ENCODE peak calls at places on chromosomes 6 and 20, in eight cellular contexts. L, U, Y, E, B, X, T and Q are unnamed samples.

GRCh38 chr6:136137008-136137689 is 113.0 kb downstream of the MTFR2 start:
- DNase-seq in T (no peak), X (no peak), E (no peak), Y (no peak), L (no peak), U (no peak), B (peak), Q (peak)

GRCh38 chr20:46872315-46873211 is 22.1 kb upstream of the EYA2 start:
- DNase-seq in B (no peak), X (peak), E (no peak), T (no peak), U (no peak), L (no peak), Y (peak), Q (no peak)

GRCh38 chr6:143784316-143784715 is 58.8 kb upstream of the LTV1 start:
- DNase-seq in U (no peak), Y (no peak), L (no peak), B (no peak), T (no peak), X (no peak), E (no peak), Q (no peak)

GRCh38 chr6:63509652-63510352 is 62.5 kb upstream of the LOC128125822 start:
- DNase-seq in E (peak), L (no peak), U (peak), B (no peak), X (no peak), T (peak), Y (no peak), Q (peak)

GRCh38 chr6:116580198-116580597 is 8.9 kb downstream of the RWDD1 start:
- DNase-seq in U (no peak), Y (no peak), X (no peak), L (no peak), B (no peak), E (no peak), T (no peak), Q (no peak)

GRCh38 chr6:52065621-52066020 is 21.8 kb downstream of the PKHD1 start:
- DNase-seq in U (no peak), X (no peak), L (no peak), B (peak), E (no peak), T (no peak), Y (no peak), Q (peak)

GRCh38 chr6:2940010-2940850 is 31.1 kb downstream of the SERPINB6 start:
- DNase-seq in U (no peak), E (no peak), L (no peak), T (peak), B (no peak), Y (no peak), X (no peak), Q (no peak)

GRCh38 chr6:158780963-158781691 is 38.0 kb downstream of the EZR start:
- DNase-seq in U (no peak), L (no peak), X (no peak), Y (no peak), B (peak), T (peak), E (peak), Q (peak)

GRCh38 chr20:45470262-45470931 is 844 bp downstream of the WFDC2 start:
- DNase-seq in U (peak), L (peak), X (peak), E (peak), B (no peak), T (peak), Y (peak), Q (no peak)

GRCh38 chr6:56450882-56451739 is 191.6 kb downstream of the DST start:
- DNase-seq in U (peak), X (no peak), T (no peak), B (no peak), L (no peak), Y (peak), E (no peak), Q (no peak)

GRCh38 chr20:4592316-4593148 is 129.2 kb upstream of the PRND start:
- DNase-seq in U (peak), X (peak), L (peak), T (peak), E (peak), Y (peak), B (peak), Q (peak)

GRCh38 chr6:158557927-158558326 is 2.0 kb upstream of the TMEM181 start:
- DNase-seq in E (no peak), L (no peak), X (no peak), U (no peak), B (no peak), Y (no peak), T (no peak), Q (no peak)

GRCh38 chr20:62331347-62331746 is 28.6 kb downstream of the ADRM1 start:
- DNase-seq in T (no peak), E (peak), B (no peak), Y (no peak), U (peak), X (no peak), L (no peak), Q (no peak)

GRCh38 chr20:40980106-40980827 is 48.4 kb upstream of the TOP1 start:
- DNase-seq in L (no peak), T (no peak), E (no peak), X (no peak), Y (peak), U (no peak), B (no peak), Q (no peak)

GRCh38 chr6:142907544-142907943 is 37.4 kb downstream of the HIVEP2 start:
- DNase-seq in E (no peak), U (no peak), L (no peak), X (peak), Y (no peak), T (no peak), B (no peak), Q (no peak)

GRCh38 chr6:69584913-69585729 is 211.7 kb downstream of the LMBRD1 start:
- DNase-seq in X (peak), B (no peak), L (no peak), E (no peak), U (no peak), T (no peak), Y (peak), Q (no peak)

GRCh38 chr6:33746036-33746600 is 587 bp downstream of the IP6K3 start:
- DNase-seq in U (peak), E (peak), Y (peak), L (no peak), B (no peak), T (no peak), X (peak), Q (peak)

GRCh38 chr6:106918128-106918527 is 56.4 kb downstream of the CD24 start:
- DNase-seq in U (no peak), X (no peak), L (no peak), T (no peak), E (no peak), B (no peak), Y (no peak), Q (no peak)

GRCh38 chr20:31711416-31712111 is 11.1 kb downstream of the BCL2L1 start:
- DNase-seq in T (no peak), L (no peak), X (no peak), E (no peak), Y (no peak), B (peak), U (no peak), Q (no peak)

GRCh38 chr6:235763-236360 is 56.4 kb upstream of the DUSP22 start:
- DNase-seq in U (no peak), T (no peak), B (no peak), X (peak), Y (peak), E (no peak), L (no peak), Q (peak)

GRCh38 chr20:1943267-1944002 is 48.2 kb downstream of the SIRPA start:
- DNase-seq in Y (peak), E (no peak), X (no peak), B (peak), U (no peak), L (no peak), T (peak), Q (peak)

GRCh38 chr6:19319005-19319404 is 518.2 kb upstream of the ID4 start:
- DNase-seq in X (no peak), T (no peak), Y (no peak), B (no peak), E (no peak), U (no peak), L (no peak), Q (no peak)

GRCh38 chr6:26157150-26157837 is 70.1 kb downstream of the HFE start:
- DNase-seq in X (peak), B (no peak), U (peak), T (peak), E (peak), Y (peak), L (peak), Q (no peak)

GRCh38 chr6:142698751-142699150 is 246.2 kb downstream of the HIVEP2 start:
- DNase-seq in L (no peak), T (no peak), X (peak), B (peak), E (no peak), U (no peak), Y (peak), Q (no peak)

GRCh38 chr6:50586074-50586473 is 127.3 kb upstream of the TFAP2D start:
- DNase-seq in Y (no peak), B (no peak), X (peak), T (no peak), L (peak), U (no peak), E (peak), Q (no peak)

GRCh38 chr20:45088247-45088646 is 12.7 kb downstream of the KCNS1 start:
- DNase-seq in U (no peak), X (peak), B (peak), E (no peak), L (no peak), Y (peak), T (no peak), Q (peak)

GRCh38 chr6:49462071-49462470 is 982 bp downstream of the MMUT start:
- DNase-seq in E (no peak), T (no peak), X (no peak), B (peak), Y (peak), U (no peak), L (no peak), Q (peak)

GRCh38 chr6:42106663-42107023 is 35.8 kb downstream of the C6orf132 start:
- DNase-seq in X (no peak), U (no peak), L (no peak), Y (no peak), B (no peak), E (no peak), T (no peak), Q (no peak)

GRCh38 chr20:54144847-54145246 is 28.9 kb downstream of the CYP24A1 start:
- DNase-seq in L (no peak), B (no peak), X (no peak), Y (no peak), T (no peak), U (no peak), E (no peak), Q (no peak)

GRCh38 chr6:24524801-24525200 is 30.0 kb downstream of the ALDH5A1 start:
- DNase-seq in U (no peak), B (peak), E (no peak), X (peak), Y (peak), L (peak), T (no peak), Q (peak)

GRCh38 chr6:80531676-80532619 is 425.5 kb downstream of the BCKDHB start:
- DNase-seq in E (no peak), U (no peak), T (no peak), B (no peak), X (no peak), Y (peak), L (no peak), Q (no peak)

GRCh38 chr6:13517116-13517515 is 29.7 kb upstream of the GFOD1 start:
- DNase-seq in X (no peak), E (no peak), B (peak), U (no peak), Y (no peak), T (no peak), L (no peak), Q (peak)

GRCh38 chr6:16058188-16058780 is 70.6 kb upstream of the MYLIP start:
- DNase-seq in T (no peak), U (no peak), Y (no peak), B (no peak), X (no peak), E (no peak), L (no peak), Q (no peak)

GRCh38 chr20:2463616-2464365 is 6.8 kb downstream of the SNRPB start:
- DNase-seq in B (no peak), U (no peak), T (no peak), L (no peak), E (no peak), X (no peak), Y (no peak), Q (no peak)

GRCh38 chr6:26595669-26596269 is 984 bp upstream of the ABT1 start:
- DNase-seq in Y (peak), T (peak), E (peak), X (peak), U (peak), B (peak), L (peak), Q (peak)

GRCh38 chr6:3822747-3823445 is 26.3 kb upstream of the FAM50B start:
- DNase-seq in B (peak), T (no peak), U (no peak), E (no peak), L (no peak), Y (peak), X (no peak), Q (peak)

GRCh38 chr6:30234361-30234760 is 21.2 kb upstream of the TRIM26 start:
- DNase-seq in T (no peak), B (no peak), Y (peak), U (no peak), E (no peak), X (no peak), L (no peak), Q (no peak)

GRCh38 chr6:30238178-30238795 is 25.1 kb upstream of the TRIM26 start:
- DNase-seq in X (peak), U (no peak), E (no peak), Y (peak), B (peak), T (peak), L (peak), Q (no peak)
- TF ChIP-seq CTCF in X (peak), U (no peak), E (no peak), Y (peak), B (peak), T (no peak), L (no peak), Q (no peak)

GRCh38 chr6:28212510-28213212 is 12.4 kb upstream of the ZSCAN9 start:
- DNase-seq in E (no peak), Y (peak), X (peak), U (no peak), T (peak), L (peak), B (peak), Q (peak)
- TF ChIP-seq CTCF in E (no peak), Y (no peak), X (peak), U (no peak), T (no peak), L (no peak), B (peak), Q (peak)

DNA sequence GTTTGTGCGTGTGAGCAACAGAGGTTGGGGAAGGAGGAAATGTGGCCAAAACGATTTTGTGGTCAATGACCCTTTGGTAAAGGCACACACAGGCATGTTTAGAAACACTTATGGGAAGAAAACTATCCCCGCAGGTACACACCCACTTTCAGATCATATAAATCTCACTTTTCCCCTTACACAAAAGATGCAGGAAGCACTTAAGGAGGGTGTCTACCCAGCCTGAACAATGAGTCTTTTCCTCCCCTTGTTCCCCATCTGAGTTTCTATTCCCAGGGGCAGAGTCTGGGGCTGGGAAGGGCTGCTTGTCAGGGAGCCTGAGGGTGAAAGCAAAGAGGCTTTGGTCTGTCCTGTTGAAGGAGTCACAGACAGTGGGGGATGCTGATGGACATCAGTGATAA is 193.2 kb upstream of the SALL4 start:
- DNase-seq in B (no peak), Y (no peak), L (no peak), X (no peak), T (no peak), E (no peak), U (no peak), Q (no peak)
- TF ChIP-seq CTCF in B (no peak), Y (no peak), L (no peak), X (no peak), T (no peak), E (no peak), U (no peak), Q (no peak)

DNA sequence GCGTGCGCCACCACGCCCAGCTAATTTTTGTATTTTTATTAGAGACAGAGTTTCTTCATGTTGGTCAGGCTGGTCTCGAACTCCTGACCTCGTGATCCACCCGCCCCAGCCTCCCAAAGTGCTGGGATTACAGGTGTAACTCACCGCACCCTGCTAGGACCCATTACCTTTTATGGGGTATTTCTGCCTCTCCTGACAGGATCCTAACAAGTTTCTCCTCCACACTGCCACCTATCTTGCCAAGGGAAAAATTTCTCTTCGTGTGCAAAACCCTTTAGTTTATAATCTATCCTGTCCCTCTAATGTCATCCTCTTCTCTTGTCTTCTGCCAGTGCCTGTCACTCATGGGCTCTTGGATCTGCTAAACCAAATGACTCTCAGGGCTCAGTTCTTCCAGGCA is 1.9 kb downstream of the STMND1 start:
- DNase-seq in Y (peak), E (no peak), X (peak), U (no peak), L (no peak), B (peak), T (no peak), Q (no peak)
- TF ChIP-seq CTCF in Y (peak), E (no peak), X (peak), U (no peak), L (no peak), B (peak), T (no peak), Q (peak)

GRCh38 chr6:53651149-53651763 is 14.3 kb downstream of the KLHL31 start:
- DNase-seq in B (peak), Y (peak), U (peak), E (no peak), L (peak), X (peak), T (peak), Q (peak)

GRCh38 chr6:53654745-53655240 is 10.8 kb downstream of the KLHL31 start:
- DNase-seq in Y (no peak), X (no peak), U (no peak), B (no peak), L (no peak), T (no peak), E (no peak), Q (no peak)

GRCh38 chr6:53648571-53648970 is 17.0 kb downstream of the KLHL31 start:
- DNase-seq in Y (no peak), U (no peak), X (no peak), E (no peak), L (no peak), B (no peak), T (no peak), Q (no peak)

GRCh38 chr6:53647437-53648094 is 18.0 kb downstream of the KLHL31 start:
- DNase-seq in U (no peak), B (peak), E (no peak), X (no peak), L (no peak), T (peak), Y (peak), Q (peak)

DNA sequence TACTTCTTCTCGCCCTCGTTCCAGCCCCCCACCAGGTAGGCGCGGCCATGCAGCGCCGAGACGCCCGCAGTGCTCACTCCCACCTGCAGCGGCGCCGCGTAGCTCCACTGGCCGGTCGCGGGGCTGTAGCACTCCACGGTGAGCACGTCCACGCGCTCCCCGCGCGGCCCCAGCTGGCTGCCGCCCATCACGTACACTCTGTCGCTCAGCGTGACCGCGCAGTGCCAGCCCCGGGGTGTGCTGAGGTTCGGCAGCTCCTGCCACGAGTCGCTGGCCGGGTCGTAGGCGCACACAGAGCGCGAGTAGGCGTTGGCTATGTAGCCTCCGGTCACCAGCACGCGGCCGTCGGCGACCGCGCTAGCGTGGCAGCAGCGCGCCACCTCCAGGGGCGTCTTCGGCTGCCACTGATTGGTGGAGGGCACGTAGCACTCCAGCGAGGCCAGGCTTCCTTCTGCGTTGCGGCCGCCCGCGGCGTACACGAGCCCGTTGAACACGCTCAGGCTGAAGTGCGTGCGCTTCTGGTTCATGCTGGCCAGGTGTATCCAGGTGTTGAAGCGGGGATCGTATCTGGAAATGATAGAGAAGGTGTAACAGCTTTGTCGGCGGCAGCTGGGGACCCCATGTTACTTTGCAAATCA is 13.7 kb downstream of the KLHL31 start:
- DNase-seq in T (peak), L (peak), U (peak), B (peak), Y (peak), X (peak), E (peak), Q (peak)
- TF ChIP-seq CTCF in T (peak), L (no peak), U (no peak), B (peak), Y (no peak), X (no peak), E (no peak), Q (no peak)